ENCODE peak calls at places on chromosome 9, in seven cellular contexts. S is epithelial cell of esophagus; Z is fibroblast of lung; N is cardiac muscle cell; W is Peyer's patch; U is CD8-positive, alpha-beta T cell; K is cardiac fibroblast. F is an unnamed sample.

GRCh38 chr9:34143116-34143515 is 16.6 kb upstream of the DCAF12 start:
- DNase-seq in S (no peak), Z (no peak), N (no peak), W (no peak), U (no peak), K (no peak), F (no peak)

GRCh38 chr9:120757268-120757900 is 35.8 kb downstream of the FBXW2 start:
- DNase-seq in S (no peak), Z (no peak), N (no peak), W (no peak), U (no peak), K (no peak), F (no peak)

GRCh38 chr9:134622896-134623407 is 18.7 kb upstream of the COL5A1 start:
- DNase-seq in S (no peak), Z (no peak), N (no peak), W (no peak), U (no peak), K (no peak), F (no peak)

GRCh38 chr9:130939405-130939941 is 426 bp upstream of the FIBCD1 start:
- DNase-seq in S (peak), Z (no peak), N (no peak), W (no peak), U (no peak), K (no peak), F (no peak)

GRCh38 chr9:19976226-19976625 is 187.4 kb upstream of the SLC24A2 start:
- DNase-seq in S (peak), Z (no peak), N (no peak), W (no peak), U (no peak), K (no peak), F (no peak)

GRCh38 chr9:97759611-97760288 is 62.6 kb upstream of the XPA start:
- DNase-seq in S (no peak), Z (peak), N (no peak), W (no peak), U (no peak), K (no peak), F (no peak)

GRCh38 chr9:130638278-130639118 is 25.9 kb upstream of the PRDM12 start:
- DNase-seq in S (no peak), Z (no peak), N (no peak), W (no peak), U (no peak), K (no peak), F (no peak)

GRCh38 chr9:1296331-1296730 is 246.2 kb downstream of the DMRT2 start:
- DNase-seq in S (peak), Z (no peak), N (no peak), W (no peak), U (no peak), K (no peak), F (no peak)

GRCh38 chr9:4228142-4228541 is 71.7 kb downstream of the GLIS3 start:
- DNase-seq in S (no peak), Z (no peak), N (no peak), W (no peak), U (no peak), K (no peak), F (no peak)

GRCh38 chr9:21873540-21874221 is 71.2 kb downstream of the MTAP start:
- DNase-seq in S (peak), Z (peak), N (peak), W (no peak), U (no peak), K (peak), F (no peak)

GRCh38 chr9:121282309-121283071 is 14.5 kb downstream of the GSN start:
- DNase-seq in S (no peak), Z (peak), N (peak), W (peak), U (no peak), K (peak), F (no peak)

GRCh38 chr9:37746448-37747270 is 6.9 kb upstream of the TRMT10B start:
- DNase-seq in S (no peak), Z (peak), N (no peak), W (no peak), U (no peak), K (no peak), F (no peak)

GRCh38 chr9:80449513-80449912 is 877.7 kb downstream of the TLE4 start:
- DNase-seq in S (no peak), Z (no peak), N (no peak), W (no peak), U (no peak), K (no peak), F (no peak)

GRCh38 chr9:75447281-75447680 is 359.0 kb downstream of the OSTF1 start:
- DNase-seq in S (no peak), Z (no peak), N (no peak), W (no peak), U (no peak), K (no peak), F (no peak)

GRCh38 chr9:89507626-89508025 is 9.7 kb upstream of the SEMA4D start:
- DNase-seq in S (no peak), Z (no peak), N (no peak), W (no peak), U (no peak), K (no peak), F (no peak)

GRCh38 chr9:130292104-130292503 is 26.5 kb downstream of the HMCN2 start:
- DNase-seq in S (no peak), Z (no peak), N (peak), W (no peak), U (no peak), K (peak), F (no peak)

GRCh38 chr9:114507726-114508125 is 2.5 kb upstream of the WHRN start:
- DNase-seq in S (peak), Z (no peak), N (peak), W (no peak), U (no peak), K (peak), F (no peak)

GRCh38 chr9:91059713-91060112 is 258.1 kb downstream of the SYK start:
- DNase-seq in S (peak), Z (no peak), N (no peak), W (no peak), U (no peak), K (no peak), F (no peak)

GRCh38 chr9:70902171-70902570 is 219.2 kb downstream of the TRPM3 start:
- DNase-seq in S (peak), Z (peak), N (peak), W (no peak), U (no peak), K (peak), F (no peak)

GRCh38 chr9:14180077-14180941 is 133.6 kb downstream of the NFIB start:
- DNase-seq in S (no peak), Z (no peak), N (peak), W (no peak), U (no peak), K (peak), F (no peak)

GRCh38 chr9:107707915-107708441 is 218.4 kb upstream of the KLF4 start:
- DNase-seq in S (peak), Z (peak), N (peak), W (no peak), U (no peak), K (peak), F (no peak)

GRCh38 chr9:92564982-92565381 is 29.2 kb upstream of the ECM2 start:
- DNase-seq in S (no peak), Z (peak), N (no peak), W (no peak), U (no peak), K (peak), F (no peak)

GRCh38 chr9:131404987-131405386 is 11.1 kb downstream of the PRRC2B start:
- DNase-seq in S (no peak), Z (peak), N (no peak), W (no peak), U (no peak), K (no peak), F (no peak)

GRCh38 chr9:15423328-15423985 is 781 bp downstream of the SNAPC3 start:
- DNase-seq in S (peak), Z (peak), N (peak), W (no peak), U (no peak), K (peak), F (no peak)

GRCh38 chr9:136442330-136442729 is 2.7 kb upstream of the INPP5E start:
- DNase-seq in S (no peak), Z (no peak), N (no peak), W (no peak), U (no peak), K (no peak), F (no peak)

GRCh38 chr9:77673912-77674791 is 26.0 kb upstream of the GNA14 start:
- DNase-seq in S (no peak), Z (no peak), N (peak), W (no peak), U (no peak), K (peak), F (no peak)

GRCh38 chr9:36148652-36149051 is 12.1 kb downstream of the GLIPR2 start:
- DNase-seq in S (peak), Z (peak), N (peak), W (peak), U (peak), K (peak), F (no peak)

GRCh38 chr9:17057729-17058128 is 77.1 kb upstream of the CNTLN start:
- DNase-seq in S (no peak), Z (no peak), N (no peak), W (peak), U (no peak), K (no peak), F (no peak)

GRCh38 chr9:92350129-92350739 is 24.5 kb downstream of the CENPP start:
- DNase-seq in S (no peak), Z (peak), N (peak), W (no peak), U (no peak), K (peak), F (no peak)

GRCh38 chr9:117555964-117556629 is 141.2 kb upstream of the ASTN2 start:
- DNase-seq in S (peak), Z (peak), N (peak), W (peak), U (no peak), K (peak), F (no peak)

GRCh38 chr9:110640736-110641135 is 27.9 kb upstream of the MUSK start:
- DNase-seq in S (no peak), Z (peak), N (peak), W (no peak), U (no peak), K (peak), F (no peak)

GRCh38 chr9:14910178-14910805 is at the start of gene FREM1:
- DNase-seq in S (no peak), Z (peak), N (peak), W (peak), U (no peak), K (peak), F (no peak)

DNA sequence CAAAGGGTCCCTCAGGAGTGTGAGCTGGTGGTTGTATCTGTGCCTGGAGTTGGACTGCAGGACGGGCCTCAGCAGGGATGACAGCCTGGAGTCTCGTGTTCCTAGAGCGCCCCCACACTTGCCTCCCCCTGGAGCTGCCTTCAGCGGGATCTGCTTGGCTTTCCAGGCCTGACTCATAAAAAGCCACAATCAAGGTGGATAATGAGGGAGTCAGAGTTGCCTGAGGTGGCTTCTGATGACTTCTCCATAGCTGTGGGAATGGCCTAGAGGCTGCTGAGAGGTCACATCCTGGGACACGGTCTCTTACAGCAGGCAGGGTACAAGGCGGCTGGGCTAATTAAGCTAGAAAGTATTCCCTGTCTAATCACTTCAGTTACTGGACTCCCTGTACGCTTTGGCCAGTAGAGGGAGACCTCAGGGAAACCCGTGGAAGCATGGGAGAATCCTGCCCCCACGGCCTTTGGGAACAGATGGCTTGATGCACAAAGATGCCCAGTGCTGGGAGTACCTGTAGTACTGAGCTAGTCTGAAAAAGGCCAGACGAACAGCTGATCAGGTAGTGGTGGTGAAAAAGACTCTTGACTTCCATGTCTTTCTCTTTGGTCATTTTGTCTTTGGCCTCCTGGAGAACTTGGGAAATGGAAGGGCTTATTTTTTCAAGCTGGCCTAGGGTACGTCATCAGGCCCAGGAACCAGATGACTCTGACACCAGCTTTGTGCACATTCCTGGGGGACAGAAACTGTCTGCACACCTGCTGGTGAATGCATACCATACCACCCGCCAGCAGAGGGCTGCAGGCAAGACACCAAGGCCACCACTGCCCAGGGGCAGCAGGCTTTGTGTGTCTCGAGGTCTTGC is 16.1 kb upstream of the FRRS1L start:
- DNase-seq in S (peak), Z (peak), N (peak), W (peak), U (no peak), K (peak), F (no peak)
- TF ChIP-seq CTCF in S (peak), Z (peak), N (peak), W (peak), U (no peak), K (peak), F (peak)

DNA sequence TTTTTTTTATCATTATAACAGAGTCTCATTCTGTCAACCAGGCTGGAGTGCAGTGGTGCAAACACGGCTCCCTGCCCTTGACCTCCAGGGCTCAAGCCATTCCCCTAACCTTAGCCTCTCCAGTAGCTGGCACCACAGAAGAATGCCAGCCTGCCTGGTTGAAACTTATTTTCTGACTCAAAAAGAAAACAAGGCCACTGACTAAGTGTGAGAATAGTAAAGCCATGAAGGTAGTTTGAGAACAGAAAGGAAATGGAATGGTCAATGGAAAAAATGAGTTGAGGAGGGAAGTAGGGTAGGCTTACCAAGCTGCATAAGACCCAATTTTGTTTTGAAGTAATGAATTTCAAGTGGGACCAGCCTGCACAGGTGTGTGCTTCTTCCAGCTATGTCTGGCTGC is 82.8 kb upstream of the RORB start:
- DNase-seq in S (peak), Z (no peak), N (no peak), W (no peak), U (no peak), K (no peak), F (no peak)
- TF ChIP-seq CTCF in S (no peak), Z (no peak), N (no peak), W (no peak), U (no peak), K (no peak), F (no peak)

GRCh38 chr9:133142657-133143592 is 20.8 kb downstream of the GBGT1 start:
- DNase-seq in S (no peak), Z (no peak), N (no peak), W (peak), U (no peak), K (no peak), F (no peak)

GRCh38 chr9:133140174-133140505 is 19.1 kb upstream of the RALGDS start:
- DNase-seq in S (no peak), Z (no peak), N (no peak), W (peak), U (no peak), K (no peak), F (no peak)

GRCh38 chr9:133140606-133141005 is 19.6 kb upstream of the RALGDS start:
- DNase-seq in S (no peak), Z (no peak), N (no peak), W (no peak), U (no peak), K (no peak), F (no peak)

GRCh38 chr9:133143639-133144141 is 20.0 kb downstream of the GBGT1 start:
- DNase-seq in S (no peak), Z (no peak), N (no peak), W (peak), U (no peak), K (no peak), F (no peak)

GRCh38 chr9:133141833-133142594 is 21.0 kb upstream of the RALGDS start:
- DNase-seq in S (no peak), Z (no peak), N (no peak), W (peak), U (peak), K (no peak), F (no peak)
- TF ChIP-seq CTCF in S (no peak), Z (no peak), N (no peak), W (no peak), U (no peak), K (no peak), F (no peak)

GRCh38 chr9:87667164-87667738 is 58.7 kb upstream of the CTSL start:
- DNase-seq in S (peak), Z (no peak), N (no peak), W (no peak), U (no peak), K (peak), F (no peak)
- TF ChIP-seq CTCF in S (peak), Z (peak), N (peak), W (no peak), U (no peak), K (peak), F (peak)

GRCh38 chr9:85511746-85512145 is 230.0 kb downstream of the AGTPBP1 start:
- DNase-seq in S (no peak), Z (no peak), N (no peak), W (no peak), U (no peak), K (no peak), F (no peak)

GRCh38 chr9:85502815-85503643 is 238.7 kb downstream of the AGTPBP1 start:
- DNase-seq in S (no peak), Z (peak), N (no peak), W (no peak), U (no peak), K (no peak), F (no peak)

GRCh38 chr9:85510830-85511504 is 230.8 kb downstream of the AGTPBP1 start:
- DNase-seq in S (peak), Z (no peak), N (no peak), W (no peak), U (no peak), K (no peak), F (no peak)

GRCh38 chr9:85505612-85506011 is 236.1 kb downstream of the AGTPBP1 start:
- DNase-seq in S (no peak), Z (no peak), N (no peak), W (no peak), U (no peak), K (no peak), F (no peak)

GRCh38 chr9:85508616-85509015 is 233.1 kb downstream of the AGTPBP1 start:
- DNase-seq in S (peak), Z (no peak), N (no peak), W (no peak), U (no peak), K (no peak), F (no peak)
- TF ChIP-seq CTCF in S (peak), Z (no peak), N (no peak), W (no peak), U (no peak), K (peak), F (peak)

GRCh38 chr9:113011911-113012381 is at the start of gene ZNF883:
- DNase-seq in S (peak), Z (peak), N (peak), W (peak), U (peak), K (peak), F (peak)
- TF ChIP-seq CTCF in S (peak), Z (peak), N (peak), W (no peak), U (no peak), K (peak), F (peak)

DNA sequence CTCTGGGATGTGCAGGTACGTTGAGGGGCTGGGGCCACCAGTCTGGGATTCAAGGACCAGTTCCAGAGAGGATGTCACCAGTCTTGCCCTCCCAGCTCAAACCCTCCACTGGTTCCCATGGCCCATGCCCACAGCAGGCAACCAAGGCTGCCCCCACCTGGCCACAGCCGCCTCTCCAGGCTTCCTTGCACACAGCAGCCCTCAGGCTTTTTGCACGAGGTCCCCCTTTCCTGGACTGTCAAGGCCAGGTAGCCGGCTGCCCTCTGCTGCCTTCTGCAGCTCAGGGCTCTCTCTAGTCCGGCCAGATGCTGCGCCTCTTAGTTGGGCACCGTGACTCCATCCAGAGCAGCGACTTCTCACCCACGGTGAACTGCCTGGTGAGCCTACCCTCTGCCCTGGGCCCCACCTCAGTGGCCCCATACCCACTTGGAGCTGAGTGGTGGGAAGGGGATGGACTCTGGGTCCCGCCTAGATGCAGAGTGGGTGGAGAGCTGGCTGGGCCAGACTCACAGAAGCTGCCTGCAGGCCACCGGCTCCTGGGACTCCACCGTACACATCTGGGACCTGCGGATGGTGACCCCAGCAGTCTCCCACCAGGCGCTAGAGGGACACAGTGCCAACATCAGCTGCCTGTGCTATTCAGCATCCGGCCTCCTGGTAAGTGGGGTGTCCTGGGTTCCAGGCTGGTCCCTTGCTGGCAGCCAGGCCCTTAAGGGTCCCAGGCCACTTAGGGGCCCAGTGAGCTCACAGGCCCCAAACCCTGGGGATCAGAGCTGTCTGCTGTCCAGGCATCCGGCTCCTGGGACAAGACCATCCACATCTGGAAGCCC is 2.9 kb downstream of the WDR38 start:
- DNase-seq in S (peak), Z (peak), N (peak), W (no peak), U (no peak), K (no peak), F (no peak)
- TF ChIP-seq CTCF in S (peak), Z (peak), N (peak), W (peak), U (no peak), K (peak), F (peak)

F was measured in D721Med.